ENCODE peak calls at places on chromosomes 7 and 10, in six cellular contexts. V, B, E, A, H and Q are unnamed samples.

GRCh38 chr10:5665380-5666323 is 743 bp downstream of the ASB13 start:
- DNase-seq in H (no peak), E (no peak), V (no peak), B (peak; percentile 35), A (no peak), Q (no peak)

GRCh38 chr7:2386964-2387669 is 16.3 kb upstream of the CHST12 start:
- DNase-seq in E (no peak), H (no peak), V (no peak), A (no peak), B (no peak), Q (no peak)

GRCh38 chr7:30301751-30302150 is 17.4 kb downstream of the ZNRF2 start:
- DNase-seq in V (no peak), A (no peak), B (no peak), H (no peak), E (no peak), Q (no peak)

GRCh38 chr7:123201901-123202300 is 2.1 kb upstream of the SLC13A1 start:
- DNase-seq in V (no peak), E (no peak), B (no peak), A (no peak), H (no peak), Q (no peak)

GRCh38 chr10:49241365-49241764 is 53.2 kb upstream of the TMEM273 start:
- DNase-seq in A (no peak), B (peak; percentile 47), E (no peak), H (no peak), V (no peak), Q (no peak)

GRCh38 chr10:131838921-131839320 is 61.9 kb upstream of the PPP2R2D start:
- DNase-seq in H (no peak), A (no peak), B (no peak), V (no peak), E (no peak), Q (no peak)

GRCh38 chr10:124616040-124616835 is 127.9 kb downstream of the FAM53B start:
- DNase-seq in E (no peak), V (no peak), A (no peak), H (no peak), B (no peak), Q (no peak)

GRCh38 chr10:61332506-61332905 is 120.7 kb downstream of the TMEM26 start:
- DNase-seq in E (no peak), B (no peak), V (no peak), A (peak; percentile 43), H (no peak), Q (no peak)

GRCh38 chr7:156474241-156474743 is 166.3 kb upstream of the RNF32 start:
- DNase-seq in A (peak; percentile 79), V (no peak), E (peak; percentile 41), B (no peak), H (peak; percentile 85), Q (peak; percentile 50)

DNA sequence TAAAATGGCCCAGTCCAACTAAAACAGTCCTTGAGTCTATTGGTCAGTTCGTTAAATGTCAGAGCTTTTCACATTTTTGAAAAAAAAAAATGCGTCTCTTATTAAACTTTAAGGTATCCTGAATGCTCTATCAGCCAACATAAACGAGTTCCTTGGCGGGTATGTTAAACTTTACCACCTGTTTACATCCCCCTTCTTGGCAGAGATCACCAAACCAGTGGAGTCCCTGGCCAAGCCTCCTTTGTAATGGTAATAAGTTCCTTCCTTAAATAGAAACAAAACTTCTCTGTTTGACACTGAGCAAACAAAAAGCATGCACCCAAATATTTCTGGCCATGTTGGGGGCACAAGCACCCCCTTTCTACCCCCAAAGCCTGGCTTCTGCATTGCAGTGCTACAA is 3.2 kb downstream of the TRIL start:
- DNase-seq in H (no peak), E (no peak), B (no peak), V (no peak), A (no peak), Q (no peak)
- H3K27me3 ChIP-seq in H (peaks cover 21% of the 10 kb centered on the region), E (peaks cover 50% of the 10 kb centered on the region), B (no peaks in the 10 kb centered on the region), V (no peaks in the 10 kb centered on the region), A (no peaks in the 10 kb centered on the region), Q (no peaks in the 10 kb centered on the region)

GRCh38 chr10:34824870-34825269 is 9.8 kb upstream of the PARD3 start:
- DNase-seq in H (no peak), V (no peak), A (peak; percentile 42), E (no peak), B (no peak), Q (no peak)
- TF ChIP-seq CTCF in H (peak; percentile 57), V (peak; percentile 5), A (peak; percentile 74), E (peak; percentile 19), B (peak; percentile 48), Q (peak; percentile 32)

DNA sequence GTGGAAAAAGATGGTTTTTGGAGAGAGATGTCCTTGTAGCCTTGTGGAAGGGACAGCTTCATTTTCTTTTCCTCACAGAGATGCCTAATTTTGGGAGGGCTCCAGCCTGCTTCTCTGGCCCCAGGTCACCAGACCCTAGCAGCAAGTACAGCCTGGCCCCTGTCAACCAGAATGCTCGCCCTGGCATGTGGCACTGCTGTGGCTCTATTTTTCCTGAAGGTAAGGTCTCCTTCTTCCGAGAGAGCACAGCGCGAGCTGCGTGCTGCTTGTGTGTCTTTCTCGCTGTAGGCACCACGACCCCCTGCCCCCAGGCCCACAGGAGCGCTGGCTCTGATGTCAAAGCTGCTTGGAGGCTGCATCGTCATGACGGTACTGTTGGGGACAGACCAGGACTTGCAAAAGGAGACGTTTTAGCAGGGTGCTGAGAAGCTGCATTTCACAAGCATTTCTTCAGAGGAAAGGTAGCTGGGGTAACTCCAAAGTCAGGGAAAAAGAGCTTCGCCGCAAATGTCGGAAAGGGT is 58.7 kb downstream of the CLEC2L start:
- DNase-seq in B (no peak), H (no peak), V (no peak), A (no peak), E (no peak), Q (peak; percentile 43)
- H3K27me3 ChIP-seq in B (no peaks in the 10 kb centered on the region), H (no peaks in the 10 kb centered on the region), V (no peaks in the 10 kb centered on the region), A (no peaks in the 10 kb centered on the region), E (no peaks in the 10 kb centered on the region), Q (no peaks in the 10 kb centered on the region)

DNA sequence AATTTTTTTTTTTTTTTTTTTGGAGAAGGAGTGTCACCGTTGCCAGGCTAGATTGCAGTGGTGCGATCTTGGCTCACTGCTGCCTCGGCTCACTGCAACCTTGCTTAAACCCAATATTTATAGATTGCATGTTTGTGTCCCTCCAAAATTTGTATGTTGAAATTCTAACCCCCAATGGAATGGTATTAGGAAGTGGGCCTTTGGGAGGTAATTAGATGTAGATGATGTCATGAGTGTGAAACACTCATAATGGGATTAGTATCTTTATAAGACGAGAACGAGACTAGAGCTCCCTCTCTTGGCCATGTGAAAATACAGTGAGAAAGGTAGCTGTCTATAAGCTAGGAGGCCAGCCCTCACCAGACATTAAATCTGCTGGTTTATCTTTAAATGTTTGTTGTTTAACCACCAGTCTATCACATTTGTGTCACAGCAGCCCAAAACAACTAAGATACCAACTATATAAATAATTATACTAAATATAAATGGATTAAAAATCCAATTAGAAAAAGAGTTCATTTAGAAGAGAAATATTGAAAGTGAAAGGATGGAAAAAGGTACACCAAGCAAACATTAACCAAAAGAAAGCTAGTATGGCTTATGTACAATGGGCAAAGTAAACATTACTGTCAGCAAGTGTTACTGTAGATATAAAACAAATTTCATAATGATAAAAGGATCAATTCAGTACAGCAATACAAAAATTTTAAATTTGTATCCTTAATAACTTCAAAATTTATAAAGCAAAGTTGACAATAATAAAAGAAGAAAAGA is 9.3 kb downstream of the TCAF1 start:
- DNase-seq in V (no peak), E (no peak), B (no peak), A (peak; percentile 74), H (peak; percentile 58), Q (no peak)
- TF ChIP-seq CTCF in V (peak; percentile 73), E (no peak), B (no peak), A (peak; percentile 76), H (peak; percentile 65), Q (no peak)

GRCh38 chr10:14114791-14115190 is 215.9 kb downstream of the FRMD4A start:
- DNase-seq in A (no peak), B (no peak), E (no peak), V (no peak), H (no peak), Q (no peak)
- H3K27me3 ChIP-seq in A (peaks cover 3% of the 10 kb centered on the region), B (no peaks in the 10 kb centered on the region), E (peaks cover 6% of the 10 kb centered on the region), V (no peaks in the 10 kb centered on the region), H (peaks cover 2% of the 10 kb centered on the region), Q (no peaks in the 10 kb centered on the region)

GRCh38 chr10:127815147-127815546 is 77.6 kb downstream of the CLRN3 start:
- DNase-seq in E (no peak), H (no peak), A (no peak), V (no peak), B (no peak), Q (no peak)

GRCh38 chr10:127813290-127813689 is 76.3 kb downstream of the FOXI2 start:
- DNase-seq in V (no peak), A (peak; percentile 30), H (no peak), E (no peak), B (no peak), Q (no peak)
- TF ChIP-seq CTCF in V (no peak), A (peak; percentile 45), H (no peak), E (no peak), B (peak; percentile 15), Q (no peak)